ENCODE peak calls at places on chromosomes 12 and 14, in five cellular contexts. W, Q, N, J and X are unnamed samples.

GRCh38 chr14:96590190-96590860 is 88.1 kb downstream of the PAPOLA start:
- DNase-seq in Q (peak; percentile 2), W (no peak), J (no peak), N (no peak), X (no peak)

GRCh38 chr14:51424569-51425251 is 184.7 kb downstream of the TMX1 start:
- DNase-seq in N (no peak), W (no peak), Q (no peak), J (no peak), X (no peak)

GRCh38 chr14:29926701-29927595 is 699 bp downstream of the PRKD1 start:
- DNase-seq in W (no peak), J (peak; percentile 67), N (peak; percentile 54), Q (peak; percentile 47), X (no peak)

GRCh38 chr14:37791384-37792036 is 196.1 kb downstream of the TTC6 start:
- DNase-seq in J (no peak), N (no peak), W (no peak), Q (no peak), X (no peak)

GRCh38 chr14:70317969-70318634 is 41.4 kb downstream of the COX16 start:
- DNase-seq in N (no peak), Q (no peak), W (peak; percentile 12), J (peak; percentile 47), X (no peak)

GRCh38 chr12:14554281-14555008 is 13.2 kb downstream of the PLBD1 start:
- DNase-seq in Q (peak; percentile 94), J (peak; percentile 92), W (no peak), N (peak; percentile 73), X (no peak)

GRCh38 chr12:124130717-124131670 is 158.0 kb downstream of the ZNF664 start:
- DNase-seq in W (no peak), N (no peak), Q (no peak), J (peak; percentile 44), X (no peak)

GRCh38 chr14:30848449-30849240 is 25.7 kb upstream of the COCH start:
- DNase-seq in N (no peak), J (no peak), Q (no peak), W (no peak), X (no peak)

GRCh38 chr12:1318327-1319031 is 275.9 kb downstream of the FBXL14 start:
- DNase-seq in Q (no peak), N (peak; percentile 56), J (peak; percentile 33), W (no peak), X (peak; percentile 50)

GRCh38 chr14:105118646-105119409 is 49.7 kb downstream of the JAG2 start:
- DNase-seq in N (peak; percentile 85), J (no peak), W (no peak), Q (peak; percentile 74), X (no peak)

GRCh38 chr14:50823763-50824636 is 7.0 kb downstream of the NIN start:
- DNase-seq in J (peak; percentile 64), Q (no peak), N (no peak), W (no peak), X (no peak)

GRCh38 chr12:77152623-77153193 is 87.3 kb upstream of the E2F7 start:
- DNase-seq in Q (no peak), N (no peak), W (peak; percentile 18), J (no peak), X (no peak)

GRCh38 chr12:4830568-4830967 is 79.1 kb upstream of the KCNA1 start:
- DNase-seq in Q (no peak), J (no peak), N (no peak), W (no peak), X (no peak)

GRCh38 chr14:33475623-33476022 is 475.3 kb downstream of the EGLN3 start:
- DNase-seq in Q (no peak), J (peak; percentile 47), N (no peak), W (peak; percentile 2), X (no peak)

GRCh38 chr12:5078423-5078822 is 34.7 kb downstream of the KCNA5 start:
- DNase-seq in N (no peak), J (no peak), W (no peak), Q (no peak), X (no peak)

DNA sequence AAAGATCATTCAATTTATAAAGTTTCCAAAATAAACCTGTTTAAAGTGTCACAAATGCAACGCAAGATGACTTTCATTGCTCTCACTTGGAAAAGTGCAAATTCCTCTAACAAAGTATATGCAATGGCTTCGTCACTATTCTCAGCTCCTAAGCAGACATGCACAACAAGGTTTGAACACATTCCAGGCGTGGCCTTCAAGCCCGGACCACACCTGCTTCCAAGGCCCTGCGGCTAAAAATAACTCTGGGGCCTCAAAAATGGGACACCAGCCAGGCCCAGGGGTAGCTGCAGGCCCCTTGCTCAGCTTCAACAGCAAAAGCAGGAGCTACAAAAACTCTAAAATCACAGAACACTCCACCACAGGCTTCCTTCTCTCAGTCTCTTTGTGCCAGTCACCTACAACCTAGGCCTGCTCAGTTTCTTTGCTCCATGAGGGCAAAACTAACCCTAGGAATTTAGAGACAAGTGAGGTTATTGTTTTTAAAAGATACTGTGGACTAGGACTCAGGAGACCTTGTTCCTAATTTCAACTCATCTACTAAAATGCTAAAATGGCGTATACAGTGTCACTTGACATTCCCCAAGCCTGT is 29.3 kb downstream of the DUSP16 start:
- DNase-seq in N (no peak), Q (peak; percentile 82), W (no peak), J (peak; percentile 78), X (no peak)
- TF ChIP-seq POLR2AphosphoS5 in N (no peak), Q (no peak), W (no peak), J (no peak), X (no peak)

DNA sequence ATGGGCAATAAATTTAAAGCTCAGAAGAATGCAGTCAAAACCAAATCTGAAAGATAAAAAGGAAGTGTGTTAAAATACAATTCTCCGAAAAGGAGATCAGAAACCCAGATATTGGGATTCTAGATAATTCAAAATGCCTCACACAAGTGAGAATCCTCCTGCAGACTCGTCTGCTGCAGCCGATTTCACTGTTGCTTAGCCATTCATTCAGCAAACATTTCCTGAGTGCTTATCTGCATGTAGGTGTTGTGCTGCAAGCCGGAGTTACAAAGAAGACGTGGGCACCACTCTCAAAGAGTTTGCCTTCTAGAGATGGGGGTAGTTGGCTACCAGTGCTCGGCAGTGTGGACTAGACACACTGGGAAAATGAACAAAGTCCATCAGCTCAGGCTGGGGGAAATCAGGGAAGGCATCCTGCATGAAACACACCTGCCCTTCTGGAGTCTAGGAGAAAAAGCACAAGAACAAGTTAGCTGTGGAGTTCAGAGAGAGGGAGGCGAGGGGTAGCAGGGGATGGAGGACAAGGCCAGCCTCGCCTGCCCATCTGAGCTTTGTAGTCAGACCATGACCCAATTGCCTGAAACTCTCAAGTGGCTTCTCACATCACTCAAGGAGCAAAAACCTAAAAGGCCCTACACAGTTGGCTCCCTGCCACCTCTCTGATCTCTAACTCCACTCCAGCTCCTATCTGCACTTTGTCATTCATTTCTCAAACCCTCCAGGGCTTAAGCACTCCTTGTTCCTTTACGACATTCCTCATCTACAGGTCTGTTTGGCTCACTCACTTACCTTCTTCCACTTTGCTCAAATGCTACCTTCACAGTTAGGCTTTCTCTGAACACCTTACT is 310.0 kb upstream of the DDHD1 start:
- DNase-seq in Q (peak; percentile 86), J (no peak), W (no peak), N (no peak), X (no peak)
- H3K27ac ChIP-seq in Q (peak overlapping the region; percentile 30), J (no peak overlapping the region), W (no peak overlapping the region), N (no peak overlapping the region), X (no peak overlapping the region)

GRCh38 chr12:69284131-69284530 is 44.8 kb downstream of the CPSF6 start:
- DNase-seq in N (peak; percentile 34), Q (peak; percentile 76), W (no peak), J (peak; percentile 70), X (no peak)

GRCh38 chr12:69275471-69275891 is 36.1 kb downstream of the CPSF6 start:
- DNase-seq in N (no peak), W (no peak), J (no peak), Q (no peak), X (no peak)

GRCh38 chr12:69274861-69275260 is 35.5 kb downstream of the CPSF6 start:
- DNase-seq in Q (no peak), N (no peak), J (no peak), W (no peak), X (no peak)

DNA sequence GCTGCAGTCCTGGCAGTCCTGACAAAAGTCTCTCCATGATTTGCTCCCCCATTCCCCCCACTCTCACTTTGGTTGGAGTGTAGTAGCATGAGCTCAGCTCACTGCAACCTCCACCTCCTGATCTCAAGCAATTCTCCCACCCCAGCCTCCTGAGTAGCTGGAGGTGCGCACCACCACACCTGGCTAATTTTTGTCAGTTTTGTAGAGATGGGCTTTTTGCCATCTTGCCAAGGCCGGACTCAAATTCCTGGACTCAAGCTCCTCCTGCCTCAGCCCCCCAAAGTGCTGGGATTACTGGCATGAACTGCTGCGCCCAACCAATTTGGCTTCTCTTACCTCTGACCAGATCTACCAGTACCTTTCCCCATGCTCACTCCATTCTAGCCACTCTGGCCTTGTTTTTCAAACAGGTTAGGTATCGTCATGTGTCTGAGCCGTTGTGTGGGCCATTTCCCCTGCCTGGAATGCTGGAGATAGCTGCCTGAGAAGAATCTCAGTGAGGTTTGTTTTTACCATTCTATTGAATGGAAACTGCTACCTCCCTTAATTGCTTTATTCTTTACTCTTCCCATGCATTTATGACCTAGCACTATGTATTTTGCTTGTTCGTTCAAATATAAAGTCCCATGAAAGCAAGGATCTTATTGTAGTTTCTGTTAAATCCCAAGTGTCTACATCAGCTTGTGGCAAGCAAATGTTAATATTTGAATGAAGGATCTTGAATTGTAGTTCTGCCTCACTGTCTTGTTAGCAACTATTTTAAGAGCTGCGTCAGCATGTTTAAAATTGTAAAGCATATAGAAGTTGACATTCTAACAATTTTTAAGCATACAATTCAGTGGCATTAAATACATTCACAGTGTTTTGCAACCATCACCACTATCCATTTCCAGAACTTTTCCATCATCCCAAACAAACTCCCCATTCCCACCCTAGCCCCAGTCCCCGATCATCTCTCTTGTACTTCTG is 39.7 kb downstream of the CPSF6 start:
- DNase-seq in Q (no peak), W (no peak), J (no peak), N (no peak), X (no peak)
- TF ChIP-seq POLR2AphosphoS5 in Q (no peak), W (no peak), J (no peak), N (peak; percentile 13), X (no peak)

DNA sequence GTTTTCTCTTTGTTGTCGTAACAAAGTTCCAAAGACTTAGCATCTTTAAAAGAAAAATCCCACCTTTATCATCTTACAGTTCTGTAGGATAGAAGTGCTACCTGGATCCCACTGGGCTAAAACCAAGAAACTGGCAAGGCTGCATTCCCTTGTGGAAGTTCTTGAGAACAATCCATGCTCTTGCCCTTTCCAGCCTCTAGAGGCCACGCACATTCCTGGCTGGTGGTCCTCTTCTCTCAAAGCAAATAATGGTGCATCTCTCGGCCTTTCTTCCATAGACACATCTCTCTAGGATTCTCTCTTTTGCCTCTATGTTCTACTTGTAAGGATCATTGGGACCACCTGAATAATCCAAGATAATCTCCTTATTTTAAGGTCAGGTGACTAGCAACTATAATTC is 8.2 kb upstream of the PAWR start:
- DNase-seq in J (no peak), N (no peak), W (no peak), Q (no peak), X (no peak)
- H3K27ac ChIP-seq in J (no peak overlapping the region), N (no peak overlapping the region), W (no peak overlapping the region), Q (no peak overlapping the region), X (no peak overlapping the region)